ENCODE peak calls at places on chromosomes 12 and 14, in ten cellular contexts. V is cardiac muscle cell, K is left ventricle myocardium inferior, R is testis, Y is stomach, I is lung, G is ovary, Z is fibroblast of villous mesenchyme, T is PC-3, H is pancreas. P is an unnamed sample.

GRCh38 chr12:92926549-92926948 is 2.5 kb downstream of the EEA1 start:
- DNase-seq in V (no peak), K (no peak), R (no peak), Y (no peak), I (no peak), G (no peak), Z (no peak), T (no peak), H (no peak), P (no peak)

GRCh38 chr14:73731111-73731510 is 16.9 kb upstream of the PNMA1 start:
- DNase-seq in V (no peak), K (no peak), R (peak; percentile 32), Y (no peak), I (no peak), G (peak; percentile 21), Z (no peak), T (no peak), H (no peak), P (no peak)

GRCh38 chr12:102120886-102121285 is 903 bp downstream of the PARPBP start:
- DNase-seq in V (peak; percentile 28), K (no peak), R (no peak), Y (no peak), I (no peak), G (no peak), Z (peak; percentile 30), T (peak; percentile 57), H (no peak), P (no peak)

GRCh38 chr12:1493781-1494180 is 100.6 kb downstream of the FBXL14 start:
- DNase-seq in V (no peak), K (no peak), R (no peak), Y (no peak), I (no peak), G (no peak), Z (no peak), T (no peak), H (no peak), P (no peak)

GRCh38 chr14:82905762-82906161 is 1372.1 kb upstream of the SEL1L start:
- DNase-seq in V (no peak), K (no peak), R (no peak), Y (no peak), I (no peak), G (no peak), Z (no peak), T (no peak), H (no peak), P (no peak)

GRCh38 chr12:89084751-89085150 is 267.6 kb downstream of the DUSP6 start:
- DNase-seq in V (peak; percentile 91), K (no peak), R (no peak), Y (no peak), I (no peak), G (no peak), Z (peak; percentile 89), T (no peak), H (no peak), P (no peak)

GRCh38 chr12:14613718-14614117 is 46.0 kb upstream of the PLBD1 start:
- DNase-seq in V (no peak), K (no peak), R (no peak), Y (no peak), I (no peak), G (no peak), Z (no peak), T (no peak), H (no peak), P (no peak)

GRCh38 chr12:26833692-26834168 is 736 bp upstream of the ITPR2 start:
- DNase-seq in V (peak; percentile 69), K (no peak), R (peak; percentile 59), Y (peak; percentile 55), I (peak; percentile 61), G (peak; percentile 54), Z (peak; percentile 91), T (peak; percentile 34), H (peak; percentile 75), P (no peak)

GRCh38 chr12:19186722-19187661 is 57.5 kb downstream of the PLEKHA5 start:
- DNase-seq in V (peak; percentile 76), K (no peak), R (no peak), Y (no peak), I (no peak), G (no peak), Z (peak; percentile 74), T (peak; percentile 68), H (no peak), P (no peak)

GRCh38 chr12:79747274-79747673 is 56.5 kb upstream of the PAWR start:
- DNase-seq in V (no peak), K (no peak), R (no peak), Y (no peak), I (no peak), G (no peak), Z (no peak), T (no peak), H (no peak), P (no peak)

GRCh38 chr14:96362071-96362964 is 823 bp downstream of the ATG2B start:
- DNase-seq in V (peak; percentile 44), K (no peak), R (peak; percentile 43), Y (peak; percentile 44), I (peak; percentile 60), G (no peak), Z (peak; percentile 64), T (peak; percentile 71), H (no peak), P (no peak)

GRCh38 chr14:21626491-21627230 is 8.1 kb downstream of the OR10G2 start:
- DNase-seq in V (peak; percentile 55), K (no peak), R (no peak), Y (no peak), I (no peak), G (no peak), Z (peak; percentile 49), T (peak; percentile 25), H (no peak), P (no peak)

GRCh38 chr14:101496779-101497420 is 64.4 kb upstream of the DIO3 start:
- DNase-seq in V (no peak), K (no peak), R (peak; percentile 7), Y (peak; percentile 17), I (no peak), G (no peak), Z (no peak), T (no peak), H (no peak), P (no peak)

GRCh38 chr14:99514552-99515300 is 33.5 kb downstream of the CCNK start:
- DNase-seq in V (no peak), K (no peak), R (no peak), Y (no peak), I (no peak), G (no peak), Z (no peak), T (no peak), H (peak; percentile 57), P (no peak)

GRCh38 chr14:94116701-94117100 is 6.2 kb downstream of the IFI27 start:
- DNase-seq in V (no peak), K (no peak), R (no peak), Y (peak; percentile 16), I (no peak), G (no peak), Z (no peak), T (no peak), H (peak; percentile 30), P (no peak)

GRCh38 chr14:65222434-65222833 is 120.1 kb upstream of the MAX start:
- DNase-seq in V (peak; percentile 87), K (peak; percentile 28), R (peak; percentile 72), Y (peak; percentile 54), I (peak; percentile 52), G (peak; percentile 31), Z (peak; percentile 81), T (peak; percentile 78), H (peak; percentile 82), P (no peak)

GRCh38 chr14:90726656-90727055 is 89.6 kb downstream of the TTC7B start:
- DNase-seq in V (peak; percentile 41), K (no peak), R (no peak), Y (peak; percentile 35), I (peak; percentile 59), G (no peak), Z (peak; percentile 73), T (peak; percentile 73), H (no peak), P (peak; percentile 12)

GRCh38 chr14:51869426-51870113 is 9.2 kb downstream of the GNG2 start:
- DNase-seq in V (no peak), K (no peak), R (no peak), Y (no peak), I (no peak), G (no peak), Z (no peak), T (no peak), H (no peak), P (no peak)

GRCh38 chr14:65354715-65355114 is 57.8 kb upstream of the FUT8 start:
- DNase-seq in V (no peak), K (no peak), R (no peak), Y (peak; percentile 83), I (no peak), G (no peak), Z (no peak), T (peak; percentile 29), H (no peak), P (no peak)

GRCh38 chr12:126224032-126224431 is 1158.8 kb downstream of the AACS start:
- DNase-seq in V (no peak), K (no peak), R (no peak), Y (no peak), I (no peak), G (no peak), Z (no peak), T (no peak), H (no peak), P (no peak)

GRCh38 chr12:114406326-114407033 is 536 bp upstream of the TBX5 start:
- DNase-seq in V (peak; percentile 63), K (no peak), R (no peak), Y (no peak), I (no peak), G (no peak), Z (peak; percentile 81), T (no peak), H (no peak), P (no peak)

GRCh38 chr12:31470462-31470861 is 120.5 kb downstream of the DENND5B start:
- DNase-seq in V (no peak), K (no peak), R (no peak), Y (no peak), I (no peak), G (no peak), Z (no peak), T (peak; percentile 2), H (no peak), P (no peak)
- H3K4me3 ChIP-seq in V (no peak overlapping the region), K (no peak overlapping the region), R (no peak overlapping the region), Y (no peak overlapping the region), I (no peak overlapping the region), G (no peak overlapping the region), Z (no peak overlapping the region), T (no peak overlapping the region), H (no peak overlapping the region), P (no peak overlapping the region)

GRCh38 chr14:91889477-91890211 is 22.3 kb upstream of the TC2N start:
- DNase-seq in V (no peak), K (no peak), R (peak; percentile 54), Y (peak; percentile 88), I (no peak), G (peak; percentile 36), Z (no peak), T (no peak), H (peak; percentile 88), P (no peak)
- TF ChIP-seq CTCF in V (no peak), K (no peak), R (no peak), Y (no peak), I (no peak), G (no peak), Z (no peak), T (no peak), H (no peak), P (no peak)

GRCh38 chr12:46825526-46826414 is at the start of gene SLC38A4:
- DNase-seq in V (peak; percentile 49), K (peak; percentile 35), R (peak; percentile 34), Y (no peak), I (no peak), G (no peak), Z (peak; percentile 45), T (no peak), H (peak; percentile 69), P (no peak)
- H3K4me3 ChIP-seq in V (peak within 1 kb of the TSS; percentile 14), K (peak within 1 kb of the TSS; percentile 54), R (no peak within 1 kb of the TSS), Y (peak within 1 kb of the TSS; percentile 6), I (no peak within 1 kb of the TSS), G (peak within 1 kb of the TSS; percentile 22), Z (peak within 1 kb of the TSS; percentile 53), T (no peak within 1 kb of the TSS), H (peak within 1 kb of the TSS; percentile 7), P (peak within 1 kb of the TSS; percentile 57)

GRCh38 chr12:31989987-31990386 is 30.8 kb downstream of the RESF1 start:
- DNase-seq in V (peak; percentile 40), K (no peak), R (no peak), Y (no peak), I (no peak), G (no peak), Z (no peak), T (no peak), H (no peak), P (no peak)
- TF ChIP-seq CTCF in V (no peak), K (no peak), R (no peak), Y (no peak), I (no peak), G (no peak), Z (no peak), T (no peak), H (no peak), P (no peak)